ENCODE peak calls at places on chromosome 5, in four cellular contexts. U, Y, N and B are unnamed samples.

GRCh38 chr5:131814990-131815389 is 18.2 kb upstream of the FNIP1 start:
- DNase-seq in U (no peak), Y (no peak), N (no peak), B (no peak)

GRCh38 chr5:130963798-130964197 is 201.3 kb downstream of the HINT1 start:
- DNase-seq in U (no peak), Y (no peak), N (no peak), B (no peak)

GRCh38 chr5:135179308-135179980 is 145.4 kb upstream of the PITX1 start:
- DNase-seq in U (peak), Y (no peak), N (peak), B (no peak)

GRCh38 chr5:83562817-83563557 is 91.4 kb downstream of the VCAN start:
- DNase-seq in U (no peak), Y (peak), N (peak), B (no peak)

GRCh38 chr5:126915496-126915895 is 114.9 kb downstream of the MARCHF3 start:
- DNase-seq in U (no peak), Y (no peak), N (no peak), B (no peak)

GRCh38 chr5:85484982-85485574 is 1100.4 kb upstream of the EDIL3 start:
- DNase-seq in U (no peak), Y (no peak), N (peak), B (no peak)

GRCh38 chr5:132459983-132460834 is 30.4 kb downstream of the IRF1 start:
- DNase-seq in U (no peak), Y (no peak), N (no peak), B (no peak)

GRCh38 chr5:93246093-93246855 is 334.7 kb downstream of the NR2F1-AS1 start:
- DNase-seq in U (no peak), Y (no peak), N (peak), B (peak)

GRCh38 chr5:14449052-14449661 is 132.4 kb upstream of the OTULINL start:
- DNase-seq in U (no peak), Y (no peak), N (no peak), B (peak)

GRCh38 chr5:177378884-177379883 is 5.0 kb upstream of the SLC34A1 start:
- DNase-seq in U (no peak), Y (no peak), N (no peak), B (no peak)

GRCh38 chr5:65815156-65815555 is 93.2 kb downstream of the NLN start:
- DNase-seq in U (no peak), Y (no peak), N (no peak), B (peak)

GRCh38 chr5:15752886-15753285 is 252.9 kb downstream of the FBXL7 start:
- DNase-seq in U (no peak), Y (peak), N (no peak), B (no peak)

GRCh38 chr5:59793000-59793399 is 100.5 kb downstream of the PDE4D start:
- DNase-seq in U (no peak), Y (no peak), N (no peak), B (peak)

GRCh38 chr5:145946112-145946861 is 9.9 kb downstream of the SH3RF2 start:
- DNase-seq in U (no peak), Y (no peak), N (no peak), B (no peak)

GRCh38 chr5:57825026-57825683 is 342.5 kb upstream of the ACTBL2 start:
- DNase-seq in U (no peak), Y (no peak), N (peak), B (no peak)

GRCh38 chr5:143404416-143405062 is 1.1 kb upstream of the NR3C1 start:
- DNase-seq in U (peak), Y (peak), N (peak), B (peak)

GRCh38 chr5:78795757-78796156 is 147.2 kb upstream of the LHFPL2 start:
- DNase-seq in U (no peak), Y (no peak), N (no peak), B (no peak)

GRCh38 chr5:77367733-77368132 is 124.4 kb downstream of the WDR41 start:
- DNase-seq in U (no peak), Y (no peak), N (no peak), B (no peak)

GRCh38 chr5:6755519-6755918 is 42.3 kb downstream of the TENT4A start:
- DNase-seq in U (no peak), Y (no peak), N (no peak), B (no peak)

GRCh38 chr5:133942589-133943474 is 25.6 kb downstream of the C5orf15 start:
- DNase-seq in U (no peak), Y (no peak), N (no peak), B (no peak)

GRCh38 chr5:136090319-136090718 is 42.3 kb upstream of the SMAD5 start:
- DNase-seq in U (no peak), Y (no peak), N (no peak), B (peak)

GRCh38 chr5:92504346-92504745 is 1076.7 kb downstream of the NR2F1-AS1 start:
- DNase-seq in U (no peak), Y (no peak), N (no peak), B (no peak)

GRCh38 chr5:10542151-10542550 is 21.7 kb upstream of the ANKRD33B start:
- DNase-seq in U (no peak), Y (no peak), N (no peak), B (no peak)

GRCh38 chr5:132296412-132297001 is 2.3 kb downstream of the SLC22A4 start:
- DNase-seq in U (no peak), Y (no peak), N (no peak), B (no peak)

GRCh38 chr5:57341380-57341979 is 141.1 kb downstream of the ACTBL2 start:
- DNase-seq in U (no peak), Y (no peak), N (no peak), B (no peak)

GRCh38 chr5:73678322-73678740 is 52.3 kb downstream of the ARHGEF28 start:
- DNase-seq in U (peak), Y (no peak), N (no peak), B (peak)

GRCh38 chr5:168314735-168315411 is 23.4 kb downstream of the WWC1 start:
- DNase-seq in U (peak), Y (no peak), N (no peak), B (peak)

GRCh38 chr5:198516-198915 is 7.2 kb downstream of the LRRC14B start:
- DNase-seq in U (no peak), Y (no peak), N (no peak), B (no peak)

GRCh38 chr5:125011014-125011413 is 264.6 kb upstream of the ZNF608 start:
- DNase-seq in U (no peak), Y (no peak), N (no peak), B (no peak)

GRCh38 chr5:139740138-139740992 is 55.2 kb upstream of the PSD2 start:
- DNase-seq in U (no peak), Y (no peak), N (no peak), B (no peak)

GRCh38 chr5:52199833-52200232 is 587.9 kb upstream of the ITGA1 start:
- DNase-seq in U (no peak), Y (no peak), N (no peak), B (no peak)

GRCh38 chr5:170278611-170279500 is 18.7 kb downstream of the LCP2 start:
- DNase-seq in U (peak), Y (no peak), N (peak), B (peak)

GRCh38 chr5:72507360-72508238 is at the start of gene ZNF366:
- DNase-seq in U (no peak), Y (no peak), N (peak), B (no peak)

GRCh38 chr5:88256037-88256436 is 12.6 kb downstream of the TMEM161B start:
- DNase-seq in U (no peak), Y (no peak), N (no peak), B (no peak)

GRCh38 chr5:131854134-131854533 is 57.3 kb upstream of the FNIP1 start:
- DNase-seq in U (no peak), Y (no peak), N (no peak), B (no peak)

GRCh38 chr5:105506692-105507277 is 1944.2 kb upstream of the NUDT12 start:
- DNase-seq in U (peak), Y (no peak), N (peak), B (no peak)

GRCh38 chr5:1171340-1171941 is 30.0 kb upstream of the SLC6A19 start:
- DNase-seq in U (no peak), Y (no peak), N (no peak), B (no peak)

GRCh38 chr5:57711946-57712345 is 229.3 kb upstream of the ACTBL2 start:
- DNase-seq in U (no peak), Y (no peak), N (no peak), B (no peak)